ENCODE peak calls at places on chromosomes 4 and X, in eight cellular contexts. H, I, B, K, L, S, E and M are unnamed samples.

GRCh38 chr4:82866706-82867385 is 24.1 kb downstream of the SEC31A start:
- DNase-seq in L (no peak), I (no peak), H (no peak), K (peak; percentile 44), B (no peak), E (peak; percentile 11), S (no peak), M (no peak)

GRCh38 chrX:134533952-134534351 is 74.0 kb downstream of the HPRT1 start:
- DNase-seq in I (no peak), S (no peak), H (no peak), K (peak; percentile 35), E (no peak), B (no peak), L (no peak), M (no peak)

GRCh38 chr4:119016636-119017035 is 119.0 kb upstream of the MYOZ2 start:
- DNase-seq in H (no peak), S (no peak), K (peak; percentile 34), E (no peak), B (no peak), I (no peak), L (no peak), M (no peak)

GRCh38 chr4:108110450-108110849 is 58.3 kb downstream of the LEF1 start:
- DNase-seq in S (no peak), I (no peak), E (no peak), L (no peak), K (no peak), B (no peak), H (no peak), M (no peak)

GRCh38 chrX:36856849-36857248 is 151.3 kb upstream of the FAM47C start:
- DNase-seq in S (no peak), K (peak; percentile 0), E (peak; percentile 0), H (no peak), L (no peak), I (no peak), B (no peak), M (no peak)

GRCh38 chr4:52248836-52249235 is 197.7 kb downstream of the SPATA18 start:
- DNase-seq in I (no peak), K (no peak), E (no peak), B (no peak), S (no peak), H (no peak), L (no peak), M (no peak)

GRCh38 chr4:71765349-71765748 is 18.5 kb downstream of the GC start:
- DNase-seq in S (no peak), H (no peak), L (no peak), I (no peak), B (no peak), K (peak; percentile 2), E (peak; percentile 49), M (no peak)

GRCh38 chr4:11368701-11369115 is 60.0 kb downstream of the HS3ST1 start:
- DNase-seq in H (no peak), K (no peak), I (no peak), B (no peak), L (no peak), S (peak; percentile 31), E (no peak), M (no peak)

GRCh38 chr4:149933883-149934282 is 118.2 kb upstream of the IQCM start:
- DNase-seq in E (no peak), B (no peak), S (no peak), I (no peak), K (peak; percentile 53), L (no peak), H (no peak), M (no peak)

GRCh38 chr4:107853444-107854325 is 29.0 kb downstream of the SGMS2 start:
- DNase-seq in H (no peak), L (no peak), B (no peak), S (no peak), E (peak; percentile 45), K (peak; percentile 89), I (no peak), M (peak; percentile 87)